ENCODE peak calls at places on chromosomes 13 and 19, in ten cellular contexts. I is activated CD4-positive, alpha-beta T cell treated with anti-CD3 and anti-CD28 coated beads for 48 hours; G is AG20443; D is pulmonary artery endothelial cell; K is GM12864; C is WTC11; B is activated CD8-positive, alpha-beta memory T cell treated with anti-CD3 and anti-CD28 coated beads, Interleukin-2, amount 50 U/mL, for 4 hours; P is fibroblast of gingiva; Y is NCI-H1436; R is activated naive CD4-positive, alpha-beta T cell. O is an unnamed sample.

GRCh38 chr13:100535401-100536135 is 53.0 kb downstream of the GGACT start:
- DNase-seq in I (no peak), G (peak), D (no peak), K (no peak), C (no peak), B (no peak), P (peak), Y (no peak), R (no peak), O (no peak)

GRCh38 chr13:108769213-108770070 is 140.0 kb downstream of the MYO16 start:
- DNase-seq in I (no peak), G (no peak), D (no peak), K (no peak), C (no peak), B (no peak), P (no peak), Y (no peak), R (no peak), O (no peak)

GRCh38 chr13:98427331-98427995 is 149.4 kb downstream of the STK24 start:
- DNase-seq in I (no peak), G (no peak), D (no peak), K (no peak), C (no peak), B (no peak), P (no peak), Y (no peak), R (no peak), O (no peak)

GRCh38 chr19:3029070-3029923 is at the start of gene TLE2:
- DNase-seq in I (no peak), G (peak), D (no peak), K (no peak), C (no peak), B (no peak), P (no peak), Y (no peak), R (no peak), O (no peak)

GRCh38 chr13:76848596-76848995 is 37.6 kb downstream of the KCTD12 start:
- DNase-seq in I (no peak), G (peak), D (no peak), K (no peak), C (no peak), B (no peak), P (peak), Y (no peak), R (no peak), O (peak)

GRCh38 chr13:28505543-28506135 is 10.7 kb upstream of the FLT1 start:
- DNase-seq in I (no peak), G (no peak), D (no peak), K (no peak), C (no peak), B (no peak), P (no peak), Y (no peak), R (no peak), O (no peak)

GRCh38 chr19:45455707-45456499 is 11.9 kb upstream of the FOSB start:
- DNase-seq in I (peak), G (peak), D (peak), K (no peak), C (peak), B (peak), P (peak), Y (no peak), R (no peak), O (peak)

GRCh38 chr19:40908981-40909380 is 26.9 kb upstream of the CYP2A7 start:
- DNase-seq in I (peak), G (no peak), D (no peak), K (no peak), C (no peak), B (no peak), P (no peak), Y (no peak), R (no peak), O (no peak)

GRCh38 chr13:28492527-28493367 is 2.2 kb downstream of the FLT1 start:
- DNase-seq in I (peak), G (no peak), D (no peak), K (no peak), C (no peak), B (peak), P (no peak), Y (no peak), R (no peak), O (no peak)

GRCh38 chr13:23847545-23847944 is 41.7 kb downstream of the MIPEP start:
- DNase-seq in I (no peak), G (no peak), D (no peak), K (no peak), C (no peak), B (no peak), P (no peak), Y (no peak), R (no peak), O (no peak)

GRCh38 chr19:2338055-2338615 is 9.7 kb downstream of the SPPL2B start:
- DNase-seq in I (no peak), G (no peak), D (no peak), K (no peak), C (no peak), B (no peak), P (no peak), Y (no peak), R (no peak), O (no peak)

GRCh38 chr13:52599853-52600603 is 42.2 kb upstream of the HNRNPA1L2 start:
- DNase-seq in I (peak), G (peak), D (no peak), K (no peak), C (peak), B (no peak), P (no peak), Y (no peak), R (no peak), O (peak)

GRCh38 chr19:36916991-36917390 is 859 bp downstream of the ZNF568 start:
- DNase-seq in I (peak), G (peak), D (no peak), K (no peak), C (no peak), B (no peak), P (peak), Y (no peak), R (no peak), O (no peak)

GRCh38 chr19:8161135-8161646 is 11.8 kb upstream of the FBN3 start:
- DNase-seq in I (peak), G (no peak), D (no peak), K (peak), C (peak), B (no peak), P (no peak), Y (peak), R (no peak), O (peak)

GRCh38 chr19:49132974-49133609 is 13.7 kb downstream of the PPFIA3 start:
- DNase-seq in I (peak), G (no peak), D (no peak), K (no peak), C (peak), B (peak), P (no peak), Y (no peak), R (no peak), O (no peak)

GRCh38 chr13:97395437-97396136 is 38.4 kb upstream of the RAP2A start:
- DNase-seq in I (no peak), G (peak), D (no peak), K (no peak), C (no peak), B (no peak), P (peak), Y (no peak), R (no peak), O (no peak)

GRCh38 chr19:32817913-32818476 is 51.6 kb downstream of the SLC7A9 start:
- DNase-seq in I (no peak), G (no peak), D (no peak), K (no peak), C (no peak), B (no peak), P (no peak), Y (no peak), R (no peak), O (peak)

GRCh38 chr13:100024023-100024422 is 42.4 kb downstream of the ZIC2 start:
- DNase-seq in I (no peak), G (no peak), D (no peak), K (no peak), C (no peak), B (no peak), P (no peak), Y (no peak), R (no peak), O (no peak)

GRCh38 chr13:75312884-75313520 is 169.0 kb downstream of the TBC1D4 start:
- DNase-seq in I (peak), G (no peak), D (no peak), K (no peak), C (no peak), B (peak), P (no peak), Y (no peak), R (no peak), O (no peak)

GRCh38 chr19:55113570-55114039 is 3.8 kb downstream of the PPP1R12C start:
- DNase-seq in I (no peak), G (peak), D (peak), K (no peak), C (peak), B (no peak), P (peak), Y (no peak), R (no peak), O (no peak)

GRCh38 chr19:14758816-14759215 is 19.5 kb downstream of the ADGRE2 start:
- DNase-seq in I (no peak), G (no peak), D (no peak), K (no peak), C (peak), B (no peak), P (no peak), Y (peak), R (no peak), O (no peak)

GRCh38 chr19:49468746-49469447 is 5.1 kb upstream of the FLT3LG start:
- DNase-seq in I (peak), G (peak), D (no peak), K (peak), C (peak), B (peak), P (peak), Y (peak), R (no peak), O (no peak)

GRCh38 chr19:39595950-39596349 is 6.4 kb upstream of the LGALS13 start:
- DNase-seq in I (no peak), G (no peak), D (no peak), K (no peak), C (no peak), B (no peak), P (no peak), Y (no peak), R (no peak), O (no peak)

GRCh38 chr13:23558675-23559536 is 11.3 kb upstream of the TNFRSF19 start:
- DNase-seq in I (peak), G (peak), D (peak), K (no peak), C (no peak), B (no peak), P (peak), Y (peak), R (no peak), O (peak)

GRCh38 chr13:113091211-113091771 is 14.3 kb upstream of the F7 start:
- DNase-seq in I (no peak), G (no peak), D (no peak), K (no peak), C (no peak), B (no peak), P (no peak), Y (no peak), R (no peak), O (peak)

GRCh38 chr19:32337176-32337808 is 8.1 kb upstream of the ZNF507 start:
- DNase-seq in I (no peak), G (peak), D (no peak), K (no peak), C (no peak), B (no peak), P (no peak), Y (no peak), R (no peak), O (no peak)

GRCh38 chr13:27353166-27353583 is 71.2 kb upstream of the GTF3A start:
- DNase-seq in I (peak), G (peak), D (no peak), K (peak), C (no peak), B (no peak), P (no peak), Y (no peak), R (no peak), O (no peak)

GRCh38 chr19:22026687-22027086 is 15.9 kb upstream of the ZNF208 start:
- DNase-seq in I (no peak), G (no peak), D (no peak), K (no peak), C (no peak), B (no peak), P (no peak), Y (no peak), R (no peak), O (no peak)